ENCODE peak calls at places on chromosomes 12 and 14, in four cellular contexts. L is AG09309; A is astrocyte; C is CD8-positive, alpha-beta memory T cell. Z is an unnamed sample.

GRCh38 chr14:101965796-101966718 is 1.7 kb downstream of the DYNC1H1 start:
- DNase-seq in A (no peak), L (no peak), C (no peak), Z (no peak)

GRCh38 chr12:71109834-71110233 is 48.0 kb downstream of the TSPAN8 start:
- DNase-seq in A (no peak), L (no peak), C (no peak), Z (no peak)

GRCh38 chr14:102293784-102294183 is 11.2 kb downstream of the MOK start:
- DNase-seq in A (peak; percentile 75), L (no peak), C (no peak), Z (no peak)

GRCh38 chr14:88023658-88024187 is 18.8 kb downstream of the GPR65 start:
- DNase-seq in C (no peak), L (no peak), A (no peak), Z (no peak)

GRCh38 chr12:69410571-69410970 is 51.0 kb downstream of the YEATS4 start:
- DNase-seq in A (no peak), L (peak; percentile 65), C (no peak), Z (no peak)

GRCh38 chr14:52954346-52955214 is 3.7 kb upstream of the FERMT2 start:
- DNase-seq in C (no peak), L (peak; percentile 28), A (peak; percentile 53), Z (no peak)

GRCh38 chr14:102610968-102611811 is 18.7 kb downstream of the RCOR1 start:
- DNase-seq in C (no peak), L (no peak), A (no peak), Z (no peak)

GRCh38 chr14:74035556-74035955 is 16.4 kb downstream of the BBOF1 start:
- DNase-seq in C (no peak), A (peak; percentile 43), L (no peak), Z (no peak)

GRCh38 chr12:131066207-131066885 is 112.6 kb downstream of the ADGRD1 start:
- DNase-seq in L (no peak), A (no peak), C (no peak), Z (no peak)

GRCh38 chr12:104306943-104307654 is 3.6 kb downstream of the EID3 start:
- DNase-seq in A (no peak), C (no peak), L (no peak), Z (no peak)

GRCh38 chr12:8609061-8609570 is 3.5 kb downstream of the AICDA start:
- DNase-seq in A (peak; percentile 33), L (peak; percentile 23), C (no peak), Z (no peak)

GRCh38 chr12:6868211-6869048 is 1.1 kb downstream of the TPI1 start:
- DNase-seq in A (no peak), C (no peak), L (no peak), Z (no peak)

GRCh38 chr12:43957732-43958131 is 121.9 kb downstream of the TMEM117 start:
- DNase-seq in L (peak; percentile 50), C (no peak), A (peak; percentile 40), Z (no peak)

GRCh38 chr14:86541969-86542368 is 1012.0 kb downstream of the FLRT2 start:
- DNase-seq in L (no peak), A (no peak), C (no peak), Z (no peak)

GRCh38 chr12:69779928-69780327 is 41.3 kb downstream of the RAB3IP start:
- DNase-seq in C (no peak), L (no peak), A (peak; percentile 15), Z (no peak)

GRCh38 chr14:87691482-87691881 is 301.5 kb downstream of the GALC start:
- DNase-seq in L (no peak), A (no peak), C (no peak), Z (no peak)

GRCh38 chr14:74610866-74611671 is 968 bp downstream of the LTBP2 start:
- DNase-seq in C (no peak), A (no peak), L (no peak), Z (no peak)

GRCh38 chr14:58281969-58282368 is 16.4 kb upstream of the ARID4A start:
- DNase-seq in C (no peak), A (no peak), L (no peak), Z (peak; percentile 91)

GRCh38 chr12:121673013-121673441 is 3.6 kb upstream of the MORN3 start:
- DNase-seq in L (no peak), C (no peak), A (no peak), Z (no peak)

GRCh38 chr14:100653409-100653808 is 66.2 kb upstream of the BEGAIN start:
- DNase-seq in A (no peak), L (no peak), C (peak; percentile 12), Z (no peak)

GRCh38 chr14:49212721-49213120 is 373.5 kb downstream of the RPS29 start:
- DNase-seq in A (peak; percentile 17), C (no peak), L (no peak), Z (no peak)

GRCh38 chr12:21945002-21945401 is 3.8 kb upstream of the ABCC9 start:
- DNase-seq in A (no peak), L (no peak), C (no peak), Z (no peak)

GRCh38 chr12:16347391-16348298 is at the start of gene MGST1:
- DNase-seq in C (no peak), A (peak; percentile 39), L (no peak), Z (no peak)

GRCh38 chr14:96215845-96216244 is 11.2 kb downstream of the BDKRB2 start:
- DNase-seq in A (no peak), L (no peak), C (no peak), Z (no peak)

GRCh38 chr12:56645201-56645716 is 525 bp downstream of the ATP5F1B start:
- DNase-seq in L (no peak), A (no peak), C (no peak), Z (no peak)

GRCh38 chr14:76603713-76604112 is 157.6 kb upstream of the VASH1 start:
- DNase-seq in A (no peak), C (no peak), L (no peak), Z (no peak)

GRCh38 chr12:65825573-65826512 is 1.6 kb downstream of the HMGA2 start:
- DNase-seq in L (no peak), A (peak; percentile 53), C (no peak), Z (no peak)

GRCh38 chr14:32762886-32763285 is 175.8 kb upstream of the NPAS3 start:
- DNase-seq in L (no peak), A (peak; percentile 3), C (no peak), Z (no peak)

GRCh38 chr12:10615532-10615931 is 2.1 kb upstream of the MAGOHB start:
- DNase-seq in L (no peak), C (no peak), A (no peak), Z (no peak)

GRCh38 chr12:100688451-100688864 is 106.1 kb upstream of the ANO4 start:
- DNase-seq in C (no peak), L (no peak), A (no peak), Z (no peak)

GRCh38 chr14:22489957-22490950 is 98.8 kb downstream of the DAD1 start:
- DNase-seq in C (no peak), L (no peak), A (no peak), Z (no peak)
- H3K4me3 ChIP-seq in C (peak overlapping the region; percentile 50), L (no peak overlapping the region), A (no peak overlapping the region), Z (no peak overlapping the region)

DNA sequence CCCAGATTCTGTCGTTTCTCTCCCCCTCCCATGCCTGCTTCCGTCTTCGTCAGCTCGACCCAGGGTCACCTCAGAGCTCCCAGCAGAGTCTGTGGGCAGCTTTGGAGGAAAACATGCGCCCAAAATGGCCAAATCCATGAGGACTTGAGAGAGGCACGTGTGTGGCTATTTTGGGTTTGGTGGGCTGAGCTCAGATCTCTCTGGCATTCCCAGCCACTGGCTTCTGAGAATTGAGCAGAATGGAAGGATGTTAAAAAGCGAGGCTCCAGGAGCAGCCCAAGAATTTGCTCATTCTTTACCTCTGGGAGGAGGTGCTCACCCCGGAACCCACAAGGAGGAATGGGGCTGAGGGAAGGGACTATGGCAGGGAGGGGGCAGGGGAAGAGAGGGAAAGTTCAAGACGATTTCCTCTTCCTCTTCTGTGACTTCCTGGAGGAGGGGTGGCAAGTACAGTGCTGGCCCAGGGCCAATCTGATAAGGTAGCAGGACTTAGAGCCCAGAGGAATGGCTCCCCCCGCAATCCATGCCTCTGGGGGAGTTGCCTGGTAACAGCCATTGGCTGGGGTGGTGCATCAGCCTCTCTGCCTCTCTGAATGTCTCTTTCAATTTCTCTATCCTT is 20.1 kb downstream of the TSPAN9 start:
- DNase-seq in L (no peak), C (no peak), A (peak; percentile 47), Z (no peak)
- H3K4me3 ChIP-seq in L (no peak overlapping the region), C (no peak overlapping the region), A (no peak overlapping the region), Z (peak overlapping the region; percentile 39)

GRCh38 chr12:68030248-68030647 is 41.0 kb downstream of the IFNG-AS1 start:
- DNase-seq in A (no peak), C (no peak), L (no peak), Z (no peak)
- H3K4me3 ChIP-seq in A (no peak overlapping the region), C (no peak overlapping the region), L (no peak overlapping the region), Z (no peak overlapping the region)

GRCh38 chr14:35124127-35124526 is 1.8 kb downstream of the PRORP start:
- DNase-seq in A (no peak), L (no peak), C (no peak), Z (no peak)
- H3K4me3 ChIP-seq in A (no peak overlapping the region), L (no peak overlapping the region), C (no peak overlapping the region), Z (peak overlapping the region; percentile 91)

GRCh38 chr12:52473738-52474137 is at the start of gene KRT6C:
- DNase-seq in A (no peak), L (no peak), C (no peak), Z (no peak)
- H3K4me3 ChIP-seq in A (no peak within 1 kb of the TSS), L (no peak within 1 kb of the TSS), C (no peak within 1 kb of the TSS), Z (no peak within 1 kb of the TSS)